ENCODE peak calls at places on chromosomes 13 and 19, in ten cellular contexts. One of them, this sample, is unnamed.

GRCh38 chr13:48624016-48624415 is 29.7 kb upstream of the CYSLTR2 start:
- DNase-seq in M059J: no peak
- DNase-seq in EH: no peak
- DNase-seq in PC-3: no peak
- DNase-seq in A172: no peak
- DNase-seq in LHCN-M2: no peak
- DNase-seq in right atrium auricular region: no peak
- DNase-seq in foreskin melanocyte: no peak
- DNase-seq in T1000: no peak
- DNase-seq in T-cell: no peak
- DNase-seq in this sample: no peak

GRCh38 chr19:3253270-3253669 is 28.8 kb downstream of the CELF5 start:
- DNase-seq in T1000: no peak
- DNase-seq in T-cell: no peak
- DNase-seq in right atrium auricular region: no peak
- DNase-seq in A172: no peak
- DNase-seq in LHCN-M2: no peak
- DNase-seq in EH: no peak
- DNase-seq in M059J: no peak
- DNase-seq in foreskin melanocyte: no peak
- DNase-seq in PC-3: no peak
- DNase-seq in this sample: no peak

GRCh38 chr13:48233886-48234488 is 981 bp downstream of the ITM2B start:
- DNase-seq in A172: peak; percentile 19
- DNase-seq in right atrium auricular region: no peak
- DNase-seq in foreskin melanocyte: peak; percentile 52
- DNase-seq in M059J: peak; percentile 58
- DNase-seq in PC-3: peak; percentile 29
- DNase-seq in T-cell: no peak
- DNase-seq in T1000: no peak
- DNase-seq in LHCN-M2: no peak
- DNase-seq in EH: peak; percentile 58
- DNase-seq in this sample: no peak

GRCh38 chr19:51274037-51274370 is 23.1 kb downstream of the SIGLECL1 start:
- DNase-seq in T-cell: no peak
- DNase-seq in A172: no peak
- DNase-seq in LHCN-M2: no peak
- DNase-seq in right atrium auricular region: no peak
- DNase-seq in T1000: no peak
- DNase-seq in PC-3: no peak
- DNase-seq in M059J: no peak
- DNase-seq in EH: no peak
- DNase-seq in foreskin melanocyte: no peak
- DNase-seq in this sample: no peak

GRCh38 chr13:75180805-75181455 is 301.0 kb downstream of the TBC1D4 start:
- DNase-seq in M059J: peak; percentile 52
- DNase-seq in LHCN-M2: peak; percentile 40
- DNase-seq in foreskin melanocyte: no peak
- DNase-seq in right atrium auricular region: no peak
- DNase-seq in EH: peak; percentile 86
- DNase-seq in PC-3: peak; percentile 78
- DNase-seq in T1000: no peak
- DNase-seq in A172: peak; percentile 67
- DNase-seq in T-cell: no peak
- DNase-seq in this sample: peak; percentile 88

GRCh38 chr19:2317300-2317699 is 9.3 kb upstream of the LINGO3 start:
- DNase-seq in A172: no peak
- DNase-seq in M059J: no peak
- DNase-seq in LHCN-M2: no peak
- DNase-seq in T-cell: no peak
- DNase-seq in foreskin melanocyte: no peak
- DNase-seq in T1000: no peak
- DNase-seq in EH: no peak
- DNase-seq in PC-3: no peak
- DNase-seq in right atrium auricular region: no peak
- DNase-seq in this sample: no peak

GRCh38 chr13:28322256-28322895 is 172.6 kb downstream of the FLT1 start:
- DNase-seq in foreskin melanocyte: no peak
- DNase-seq in PC-3: peak; percentile 52
- DNase-seq in T1000: no peak
- DNase-seq in EH: peak; percentile 96
- DNase-seq in A172: peak; percentile 83
- DNase-seq in T-cell: no peak
- DNase-seq in M059J: peak; percentile 73
- DNase-seq in LHCN-M2: no peak
- DNase-seq in right atrium auricular region: no peak
- DNase-seq in this sample: peak; percentile 88

GRCh38 chr19:6225232-6225635 is 54.5 kb downstream of the MLLT1 start:
- DNase-seq in A172: no peak
- DNase-seq in right atrium auricular region: no peak
- DNase-seq in T1000: no peak
- DNase-seq in T-cell: no peak
- DNase-seq in EH: no peak
- DNase-seq in M059J: no peak
- DNase-seq in foreskin melanocyte: no peak
- DNase-seq in PC-3: no peak
- DNase-seq in LHCN-M2: no peak
- DNase-seq in this sample: no peak

This sample was measured in EL.